ENCODE peak calls at places on chromosomes 13 and 19, in six cellular contexts. E, Q, W, T, V and G are unnamed samples.

GRCh38 chr19:1315470-1316166 is 29.9 kb downstream of the EFNA2 start:
- DNase-seq in E (peak), Q (peak), W (no peak), T (no peak), V (peak), G (peak)

GRCh38 chr19:7962644-7963268 is 19.3 kb upstream of the TIMM44 start:
- DNase-seq in E (no peak), Q (no peak), W (no peak), T (no peak), V (no peak), G (no peak)

GRCh38 chr19:2495651-2496316 is 19.9 kb downstream of the GADD45B start:
- DNase-seq in E (peak), Q (peak), W (no peak), T (peak), V (peak), G (no peak)

GRCh38 chr19:48629599-48630288 is 7.4 kb downstream of the DBP start:
- DNase-seq in E (peak), Q (peak), W (no peak), T (peak), V (peak), G (peak)

GRCh38 chr13:36445278-36445677 is 13.0 kb downstream of the CCNA1 start:
- DNase-seq in E (no peak), Q (no peak), W (no peak), T (no peak), V (no peak), G (no peak)

GRCh38 chr19:45076029-45076850 is at the start of gene ZNF296:
- DNase-seq in E (peak), Q (peak), W (peak), T (peak), V (peak), G (peak)

GRCh38 chr19:55686311-55687050 is 11.5 kb downstream of the EPN1 start:
- DNase-seq in E (no peak), Q (peak), W (no peak), T (no peak), V (no peak), G (no peak)

GRCh38 chr13:38421590-38422560 is 72.2 kb downstream of the UFM1 start:
- DNase-seq in E (no peak), Q (no peak), W (no peak), T (no peak), V (no peak), G (no peak)

GRCh38 chr19:6590458-6591319 is at the start of gene CD70:
- DNase-seq in E (peak), Q (no peak), W (no peak), T (no peak), V (no peak), G (no peak)

GRCh38 chr19:20245309-20245708 is 78.3 kb downstream of the ZNF486 start:
- DNase-seq in E (no peak), Q (no peak), W (no peak), T (no peak), V (no peak), G (no peak)

GRCh38 chr13:104357174-104357573 is 1291.0 kb upstream of the SLC10A2 start:
- DNase-seq in E (no peak), Q (no peak), W (no peak), T (no peak), V (no peak), G (no peak)

GRCh38 chr13:100602472-100603142 is 14.0 kb upstream of the GGACT start:
- DNase-seq in E (no peak), Q (no peak), W (no peak), T (no peak), V (peak), G (no peak)

GRCh38 chr19:2477141-2477710 is 1.3 kb downstream of the GADD45B start:
- DNase-seq in E (peak), Q (no peak), W (no peak), T (no peak), V (peak), G (no peak)

GRCh38 chr13:25738342-25738771 is 313.5 kb downstream of the SHISA2 start:
- DNase-seq in E (no peak), Q (no peak), W (no peak), T (no peak), V (no peak), G (peak)

GRCh38 chr13:107900775-107901174 is 314.6 kb downstream of the LIG4 start:
- DNase-seq in E (no peak), Q (no peak), W (no peak), T (no peak), V (no peak), G (no peak)

GRCh38 chr13:72384879-72385278 is 342.6 kb downstream of the MZT1 start:
- DNase-seq in E (no peak), Q (peak), W (no peak), T (no peak), V (no peak), G (peak)

GRCh38 chr13:106034201-106034600 is 501.3 kb downstream of the EFNB2 start:
- DNase-seq in E (no peak), Q (no peak), W (no peak), T (no peak), V (no peak), G (no peak)

GRCh38 chr13:39803156-39803555 is 147.7 kb downstream of the COG6 start:
- DNase-seq in E (no peak), Q (no peak), W (no peak), T (no peak), V (no peak), G (no peak)

GRCh38 chr19:7348587-7349230 is at the start of gene ARHGEF18:
- DNase-seq in E (peak), Q (no peak), W (no peak), T (peak), V (no peak), G (no peak)

GRCh38 chr13:52615134-52615801 is 27.0 kb upstream of the HNRNPA1L2 start:
- DNase-seq in E (no peak), Q (no peak), W (no peak), T (no peak), V (no peak), G (no peak)

GRCh38 chr13:52615817-52616216 is 26.4 kb upstream of the HNRNPA1L2 start:
- DNase-seq in E (no peak), Q (no peak), W (no peak), T (no peak), V (no peak), G (no peak)

GRCh38 chr13:52617070-52618060 is 24.9 kb upstream of the HNRNPA1L2 start:
- DNase-seq in E (peak), Q (peak), W (peak), T (peak), V (peak), G (peak)
- TF ChIP-seq POLR2A in E (peak), Q (no peak), W (no peak), T (no peak), V (no peak), G (peak)

DNA sequence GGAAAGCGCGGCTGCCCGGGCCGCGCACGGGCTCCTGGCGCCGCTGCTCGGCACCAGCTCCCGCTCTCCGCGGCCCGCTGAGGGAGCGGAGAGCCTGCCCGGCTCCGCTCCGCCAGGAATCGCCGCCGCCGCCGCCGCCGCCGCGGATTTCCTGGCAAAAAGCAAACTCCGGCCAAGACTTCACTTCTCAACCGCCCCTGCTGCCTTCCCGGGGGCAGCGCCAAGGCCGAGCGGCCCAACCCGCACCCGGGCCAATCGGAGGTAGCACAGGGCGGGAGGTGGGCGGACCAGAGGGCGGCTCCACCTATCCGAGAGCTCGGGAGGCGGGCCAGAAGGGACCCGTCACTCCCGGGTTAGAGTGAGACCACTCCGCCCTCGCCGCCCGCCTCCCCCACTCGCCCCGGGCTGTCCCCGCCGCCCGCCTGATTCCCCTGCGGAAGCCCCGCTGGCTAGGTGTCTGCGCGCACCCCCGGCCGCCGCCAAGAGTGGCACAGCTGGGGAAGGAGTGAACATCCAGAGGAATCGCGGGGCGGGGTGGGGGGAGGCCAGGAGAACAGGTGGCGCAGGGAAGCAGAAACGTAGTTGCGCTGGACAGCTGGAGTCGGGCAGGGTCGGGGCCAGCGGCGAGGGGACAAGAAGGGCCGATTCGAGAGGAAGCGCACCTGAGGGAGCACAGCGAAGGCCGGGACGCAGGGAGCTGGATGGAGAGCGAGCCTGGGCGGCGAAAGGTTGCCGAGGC is at the start of gene LNX2:
- DNase-seq in E (peak), Q (peak), W (peak), T (peak), V (peak), G (peak)
- TF ChIP-seq POLR2A in E (peak), Q (peak), W (no peak), T (peak), V (peak), G (peak)

GRCh38 chr19:10116085-10116865 is 3.4 kb downstream of the EIF3G start:
- DNase-seq in E (no peak), Q (no peak), W (no peak), T (no peak), V (no peak), G (no peak)
- TF ChIP-seq POLR2A in E (no peak), Q (no peak), W (no peak), T (no peak), V (no peak), G (no peak)

DNA sequence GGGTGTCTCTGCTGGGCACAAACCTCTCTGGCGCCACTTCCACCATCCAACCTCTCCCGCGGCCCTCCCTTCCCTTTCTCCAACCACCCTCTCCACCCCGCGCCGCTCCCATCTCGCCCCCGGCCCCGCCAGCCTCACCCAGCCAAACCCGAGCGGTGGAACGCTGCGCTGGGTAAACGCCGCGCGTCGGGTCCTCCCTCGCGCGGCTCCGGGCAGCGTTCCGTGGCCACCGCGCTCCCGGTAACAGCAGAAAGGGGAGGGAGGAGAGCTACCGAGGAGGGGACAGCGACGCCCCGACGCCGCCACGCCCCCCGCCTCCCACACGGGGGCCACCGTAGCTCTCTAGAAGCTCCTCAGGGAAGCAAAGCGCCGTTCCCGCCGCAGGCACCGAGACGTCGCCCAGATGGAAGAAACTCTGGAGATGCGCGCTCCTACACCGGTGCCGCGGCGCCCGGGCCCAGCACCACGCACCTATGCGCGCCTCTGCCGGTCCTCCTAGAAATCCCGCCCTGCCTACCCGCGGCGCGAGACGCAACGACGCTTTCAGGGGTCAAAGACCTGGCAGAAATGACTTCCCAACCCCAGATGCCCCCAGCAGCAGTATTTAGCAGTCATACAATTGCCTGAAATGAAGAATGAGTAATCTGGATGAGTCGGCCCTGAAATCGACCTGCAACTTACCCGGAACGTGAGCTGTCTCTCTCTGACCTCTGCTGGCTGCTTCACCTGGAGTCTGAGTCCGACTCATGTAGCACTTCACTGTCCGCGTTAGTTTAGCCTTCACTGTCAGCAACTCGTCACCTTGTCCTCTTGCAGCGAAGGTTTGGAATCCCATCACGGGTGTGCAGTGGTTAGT is at the start of gene RUBCNL:
- DNase-seq in E (peak), Q (peak), W (no peak), T (no peak), V (peak), G (peak)
- TF ChIP-seq POLR2A in E (no peak), Q (no peak), W (no peak), T (no peak), V (no peak), G (no peak)

DNA sequence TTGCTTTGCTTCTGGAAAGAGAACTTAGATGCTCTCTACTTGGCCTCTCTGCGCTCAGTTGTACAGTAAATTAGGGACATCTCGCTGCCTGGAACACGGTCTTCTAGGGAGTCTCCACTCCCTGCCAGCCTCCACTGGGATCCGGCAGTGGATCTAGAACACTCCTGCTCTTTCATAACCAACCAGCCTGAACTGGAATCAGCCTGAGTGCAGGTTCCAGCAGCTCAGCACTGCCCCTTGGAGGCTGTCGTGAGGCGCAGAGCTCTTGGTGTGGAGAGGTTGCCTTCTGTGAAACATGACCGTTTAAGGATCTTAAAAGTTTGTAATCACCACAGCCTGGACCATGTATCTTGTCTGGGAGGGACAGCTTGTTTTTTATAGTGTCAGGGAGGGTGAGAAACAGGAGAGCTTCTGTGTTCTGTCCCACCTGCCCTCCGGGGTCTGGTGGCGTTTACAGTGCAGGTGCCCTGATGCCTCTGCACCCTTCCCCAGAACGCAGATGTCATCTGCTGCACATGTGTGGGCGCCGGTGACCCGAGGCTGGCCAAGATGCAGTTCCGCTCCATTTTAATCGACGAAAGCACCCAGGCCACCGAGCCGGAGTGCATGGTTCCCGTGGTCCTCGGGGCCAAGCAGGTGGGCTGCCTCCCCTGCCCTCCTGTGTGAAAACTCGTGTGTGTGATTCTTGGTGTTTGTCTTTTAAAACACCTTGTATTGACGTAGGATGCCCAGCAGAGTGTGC is 24.8 kb downstream of the UPF1 start:
- DNase-seq in E (no peak), Q (peak), W (no peak), T (no peak), V (no peak), G (peak)
- TF ChIP-seq POLR2A in E (no peak), Q (no peak), W (no peak), T (no peak), V (no peak), G (no peak)

GRCh38 chr13:32309312-32309711 is 5.9 kb downstream of the ZAR1L start:
- DNase-seq in E (no peak), Q (no peak), W (no peak), T (no peak), V (no peak), G (no peak)
- TF ChIP-seq POLR2A in E (no peak), Q (no peak), W (no peak), T (no peak), V (no peak), G (no peak)

GRCh38 chr19:51690359-51691121 is 2.6 kb upstream of the SPACA6 start:
- DNase-seq in E (peak), Q (peak), W (no peak), T (peak), V (peak), G (no peak)
- TF ChIP-seq POLR2A in E (no peak), Q (no peak), W (no peak), T (no peak), V (peak), G (no peak)

GRCh38 chr13:33817843-33818661 is at the start of gene RFC3:
- DNase-seq in E (peak), Q (peak), W (peak), T (peak), V (peak), G (peak)
- TF ChIP-seq POLR2A in E (no peak), Q (peak), W (no peak), T (no peak), V (no peak), G (peak)

GRCh38 chr19:46700704-46701103 is 16.2 kb downstream of the PRKD2 start:
- DNase-seq in E (no peak), Q (no peak), W (no peak), T (no peak), V (no peak), G (no peak)

GRCh38 chr19:46698395-46699321 is 18.3 kb downstream of the PRKD2 start:
- DNase-seq in E (no peak), Q (no peak), W (no peak), T (no peak), V (no peak), G (no peak)

GRCh38 chr19:46704379-46705076 is 12.4 kb downstream of the PRKD2 start:
- DNase-seq in E (peak), Q (peak), W (no peak), T (peak), V (peak), G (peak)
- TF ChIP-seq POLR2A in E (no peak), Q (no peak), W (no peak), T (no peak), V (no peak), G (no peak)